ENCODE peak calls at places on chromosome 17, in six cellular contexts. C, K, Q, Z, X and M are unnamed samples. For H3K4me1, the result is how much of the 10 kb centered on the place peaks cover.

GRCh38 chr17:38898812-38899348 is 26.5 kb upstream of the LASP1NB start:
- DNase-seq in K (no peak), Z (no peak), C (no peak), Q (peak), X (peak), M (no peak)

GRCh38 chr17:57032343-57032742 is 52.7 kb upstream of the AKAP1 start:
- DNase-seq in Q (peak), K (no peak), C (no peak), X (peak), Z (peak), M (no peak)

GRCh38 chr17:51428668-51429486 is 168.5 kb downstream of the UTP18 start:
- DNase-seq in C (no peak), Q (no peak), Z (no peak), K (no peak), X (peak), M (no peak)

GRCh38 chr17:78998311-78999055 is 11.1 kb downstream of the CANT1 start:
- DNase-seq in Z (no peak), C (no peak), Q (peak), K (no peak), X (peak), M (peak)

GRCh38 chr17:80768936-80769335 is 222.7 kb upstream of the CHMP6 start:
- DNase-seq in Q (no peak), X (no peak), C (no peak), K (no peak), Z (no peak), M (no peak)

GRCh38 chr17:6559753-6560215 is 3.4 kb upstream of the PITPNM3 start:
- DNase-seq in X (no peak), K (no peak), Z (no peak), C (no peak), Q (no peak), M (no peak)

GRCh38 chr17:38705803-38706624 is 941 bp downstream of the MLLT6 start:
- DNase-seq in C (peak), K (peak), Z (no peak), Q (peak), X (peak), M (peak)

GRCh38 chr17:52824542-52824941 is 666.0 kb upstream of the CA10 start:
- DNase-seq in K (no peak), Z (no peak), Q (peak), C (peak), X (no peak), M (no peak)

GRCh38 chr17:64202683-64203430 is 60.2 kb downstream of the TEX2 start:
- DNase-seq in X (no peak), K (no peak), Q (no peak), C (no peak), Z (no peak), M (no peak)

GRCh38 chr17:61452301-61453290 is at the start of gene TBX4:
- DNase-seq in C (peak), Z (peak), Q (no peak), K (no peak), X (no peak), M (no peak)

GRCh38 chr17:21125862-21126261 is 902 bp upstream of the DHRS7B start:
- DNase-seq in K (peak), C (no peak), X (no peak), Q (no peak), Z (no peak), M (no peak)

GRCh38 chr17:81402530-81402941 is 7.3 kb downstream of the BAHCC1 start:
- DNase-seq in Q (no peak), C (no peak), K (peak), X (no peak), Z (no peak), M (no peak)

GRCh38 chr17:74960739-74961342 is 11.7 kb downstream of the HID1 start:
- DNase-seq in Z (peak), Q (peak), C (peak), X (peak), K (peak), M (peak)

DNA sequence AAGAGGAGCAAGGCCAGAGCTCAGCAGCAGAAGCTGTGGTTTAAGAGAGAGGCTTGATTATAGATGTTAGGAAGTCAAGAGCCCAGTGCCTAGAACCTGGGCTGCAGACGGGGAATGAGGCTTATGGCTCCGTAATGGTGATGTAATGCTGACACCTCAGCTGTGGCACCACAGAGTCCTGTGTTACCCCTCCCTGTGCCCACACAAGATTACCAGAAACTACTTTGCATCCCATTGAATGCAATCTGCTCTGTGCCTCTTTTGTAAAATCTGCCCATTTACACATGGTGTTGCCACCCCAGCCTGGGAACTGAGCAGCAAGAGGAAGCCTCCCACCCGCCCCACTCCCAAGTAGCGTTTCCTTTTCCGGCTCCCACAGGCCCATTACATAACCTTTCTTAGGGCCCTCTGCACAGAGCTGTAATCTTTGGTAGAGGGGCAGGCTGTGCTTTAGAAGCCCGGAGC is 57.0 kb downstream of the PITPNC1 start:
- DNase-seq in K (peak), C (no peak), Z (no peak), Q (peak), X (peak), M (no peak)
- H3K4me1 ChIP-seq in K (under half), C (under half), Z (under half), Q (under half), X (under half), M (under half)

GRCh38 chr17:27449541-27449940 is 6.7 kb upstream of the KSR1 start:
- DNase-seq in Z (no peak), X (no peak), K (no peak), Q (no peak), C (no peak), M (no peak)
- TF ChIP-seq CTCF in Z (no peak), X (no peak), K (no peak), Q (no peak), C (no peak), M (no peak)

DNA sequence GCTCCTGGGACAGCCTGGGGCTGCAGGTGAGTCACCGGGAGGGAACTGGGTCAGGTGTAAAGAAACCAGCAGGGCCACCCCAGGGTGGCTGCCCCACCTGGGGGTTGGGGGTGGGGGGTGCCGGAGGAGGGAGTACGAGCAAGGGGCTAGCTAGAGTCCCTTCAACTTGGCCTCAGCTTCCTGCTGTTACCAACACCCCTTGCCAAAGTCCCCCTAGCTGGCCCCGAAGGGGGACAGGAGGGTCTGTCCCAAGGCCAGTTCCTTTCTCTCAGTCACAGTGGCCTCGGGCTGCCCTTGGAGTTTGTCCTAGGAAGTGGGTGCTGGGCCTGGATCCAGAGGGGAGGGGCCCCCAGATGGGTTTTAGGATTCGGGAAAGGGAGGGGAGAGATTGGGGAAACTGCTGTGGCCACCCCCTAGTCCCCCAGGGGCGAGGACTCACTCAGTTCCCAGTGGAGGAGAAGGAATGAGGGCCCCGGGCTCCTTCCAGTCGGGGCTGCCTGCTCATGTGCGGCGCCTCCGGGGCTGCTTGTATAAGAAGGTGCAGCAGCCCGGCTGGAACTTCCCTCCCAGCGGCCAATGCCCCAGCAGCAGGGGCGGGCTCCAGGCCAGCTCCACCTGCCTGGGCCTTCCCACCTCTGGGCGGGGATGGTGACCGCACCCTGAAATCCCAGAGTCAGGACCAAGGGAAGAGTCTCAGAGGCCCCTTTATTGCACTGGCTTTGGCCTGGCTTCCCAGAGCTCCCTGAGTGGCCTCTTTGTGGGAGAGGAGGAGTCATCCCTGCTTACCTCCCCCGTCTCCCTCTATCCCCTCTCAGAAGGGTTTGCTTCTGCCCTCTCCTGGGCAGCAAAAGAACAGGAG is 7.3 kb downstream of the ARHGAP27 start:
- DNase-seq in X (peak), Z (peak), Q (peak), K (peak), C (peak), M (peak)
- H3K4me1 ChIP-seq in X (under half), Z (under half), Q (under half), K (under half), C (under half), M (under half)

DNA sequence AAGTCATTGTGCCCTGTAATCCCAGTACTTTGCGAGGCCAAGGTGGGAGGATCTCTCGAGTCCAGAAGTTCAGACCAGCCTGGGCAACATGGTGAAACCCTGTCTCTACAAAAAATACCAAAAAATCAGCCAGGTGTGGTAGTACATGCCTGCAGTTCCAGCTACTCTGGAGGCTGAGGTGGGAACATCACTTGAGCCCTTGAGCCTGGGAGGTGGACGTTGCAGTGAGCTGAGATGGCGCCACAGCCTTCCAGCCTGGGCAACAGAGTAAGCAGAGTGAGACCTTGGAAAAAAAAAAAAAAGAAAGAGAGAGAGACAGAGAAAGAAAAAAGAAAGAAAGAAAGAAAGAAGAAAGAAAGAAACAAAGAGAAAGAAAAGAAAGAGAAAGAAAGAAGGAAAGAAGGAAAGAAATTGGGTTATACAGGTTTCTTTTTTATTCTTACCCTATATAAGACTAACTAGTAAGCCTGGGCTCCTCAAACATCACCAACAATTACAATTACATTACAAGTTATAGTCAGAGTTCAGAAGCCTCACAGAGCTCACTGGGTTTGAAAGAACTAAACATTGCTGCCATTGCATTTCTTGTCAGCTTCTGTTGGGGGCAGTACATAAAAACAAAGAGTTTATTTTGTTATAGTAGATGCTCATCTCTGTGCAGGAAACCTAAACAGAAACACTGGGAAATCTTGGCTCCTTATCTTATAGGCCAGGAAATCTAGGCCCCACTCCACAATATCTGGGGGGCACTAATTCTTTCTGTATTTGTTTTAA is 6.7 kb upstream of the ABCA9 start:
- DNase-seq in K (peak), Q (no peak), X (no peak), Z (no peak), C (no peak), M (no peak)
- TF ChIP-seq CTCF in K (peak), Q (no peak), X (no peak), Z (no peak), C (peak), M (no peak)

GRCh38 chr17:42183741-42184711 is 1.2 kb downstream of the HCRT start:
- DNase-seq in X (peak), K (peak), C (peak), Z (peak), Q (peak), M (peak)
- H3K4me1 ChIP-seq in X (under half), K (under half), C (under half), Z (under half), Q (under half), M (under half)

GRCh38 chr17:31487648-31488263 is 96.3 kb downstream of the RAB11FIP4 start:
- DNase-seq in K (peak), Z (no peak), C (peak), X (peak), Q (peak), M (peak)
- TF ChIP-seq CTCF in K (no peak), Z (no peak), C (no peak), X (no peak), Q (no peak), M (no peak)

GRCh38 chr17:40061532-40062038 is 1.2 kb upstream of the THRA start:
- DNase-seq in X (no peak), C (no peak), Z (no peak), Q (peak), K (no peak), M (no peak)

GRCh38 chr17:40063034-40063765 is 435 bp downstream of the THRA start:
- DNase-seq in X (peak), C (peak), Z (no peak), K (no peak), Q (peak), M (peak)

GRCh38 chr17:40063915-40064531 is 1.3 kb downstream of the THRA start:
- DNase-seq in X (no peak), C (no peak), Z (no peak), K (no peak), Q (no peak), M (peak)

GRCh38 chr17:40060887-40061480 is 1.8 kb upstream of the THRA start:
- DNase-seq in Z (no peak), X (no peak), K (no peak), C (no peak), Q (no peak), M (no peak)

GRCh38 chr17:40062347-40063033 is at the start of gene THRA:
- DNase-seq in Z (no peak), K (peak), C (peak), Q (peak), X (peak), M (peak)
- H3K4me1 ChIP-seq in Z (under half), K (under half), C (under half), Q (under half), X (half or more), M (under half)

GRCh38 chr17:82864721-82865240 is 25.0 kb upstream of the ZNF750 start:
- DNase-seq in K (no peak), Q (no peak), X (no peak), Z (no peak), C (no peak), M (no peak)
- TF ChIP-seq CTCF in K (no peak), Q (no peak), X (no peak), Z (no peak), C (no peak), M (no peak)

DNA sequence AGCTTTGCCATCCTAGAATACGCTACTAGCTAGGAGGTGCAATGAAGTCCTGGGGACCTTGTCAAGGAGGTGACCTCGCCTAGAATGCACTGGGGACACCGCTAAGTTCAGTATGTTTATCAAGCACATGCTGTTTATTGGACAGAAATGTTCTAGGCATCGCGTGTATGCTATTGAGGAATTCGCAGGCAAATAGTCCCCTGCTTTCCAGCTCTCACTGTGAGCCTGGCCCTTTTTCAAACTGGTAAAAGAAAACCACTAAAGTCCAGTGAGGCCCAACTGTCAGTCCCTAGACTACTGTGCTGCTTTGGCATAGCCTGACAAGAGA is 1.2 kb upstream of the FAM222B start:
- DNase-seq in Q (no peak), X (no peak), Z (no peak), K (no peak), C (no peak), M (no peak)
- H3K4me1 ChIP-seq in Q (under half), X (under half), Z (under half), K (under half), C (under half), M (under half)